ENCODE peak calls at places on chromosomes 12 and 14, in five cellular contexts. G, Q, I, L and F are unnamed samples.

GRCh38 chr14:71538949-71539659 is 393.1 kb upstream of the RGS6 start:
- DNase-seq in L (peak; percentile 50), G (no peak), I (no peak), Q (no peak), F (no peak)

GRCh38 chr12:125431516-125431915 is 366.3 kb downstream of the AACS start:
- DNase-seq in G (no peak), L (no peak), Q (no peak), I (no peak), F (peak; percentile 88)

GRCh38 chr12:69610126-69610525 is 581 bp downstream of the LRRC10 start:
- DNase-seq in G (no peak), L (no peak), I (no peak), Q (no peak), F (no peak)

GRCh38 chr14:104353921-104354701 is 215.7 kb downstream of the KIF26A start:
- DNase-seq in I (peak; percentile 24), Q (no peak), L (peak; percentile 85), G (no peak), F (no peak)

GRCh38 chr12:68565391-68565903 is 45.3 kb upstream of the RAP1B start:
- DNase-seq in I (no peak), L (peak; percentile 30), G (no peak), Q (no peak), F (no peak)

GRCh38 chr12:19155981-19156734 is 26.6 kb downstream of the PLEKHA5 start:
- DNase-seq in G (no peak), I (no peak), Q (no peak), L (no peak), F (no peak)

GRCh38 chr12:72272731-72273498 is 745 bp downstream of the TRHDE start:
- DNase-seq in I (no peak), G (peak; percentile 67), Q (no peak), L (no peak), F (no peak)

GRCh38 chr12:20798561-20798960 is 11.9 kb upstream of the SLCO1B3 start:
- DNase-seq in I (no peak), G (no peak), L (peak; percentile 2), Q (peak; percentile 64), F (no peak)

GRCh38 chr14:77459072-77459723 is 1.3 kb downstream of the AHSA1 start:
- DNase-seq in L (peak; percentile 71), I (peak; percentile 66), G (peak; percentile 82), Q (peak; percentile 90), F (no peak)

GRCh38 chr12:55797068-55797467 is 20.5 kb downstream of the SARNP start:
- DNase-seq in Q (peak; percentile 49), I (no peak), L (peak; percentile 45), G (no peak), F (no peak)

GRCh38 chr12:57479376-57480115 is at the start of gene ARHGAP9:
- DNase-seq in I (no peak), L (peak; percentile 28), Q (no peak), G (no peak), F (no peak)

GRCh38 chr14:103923863-103924262 is 4.4 kb upstream of the TDRD9 start:
- DNase-seq in Q (no peak), G (no peak), I (no peak), L (peak; percentile 83), F (no peak)

GRCh38 chr12:131843527-131843926 is 15.3 kb downstream of the MMP17 start:
- DNase-seq in G (no peak), Q (no peak), L (no peak), I (no peak), F (no peak)

GRCh38 chr12:130465046-130465445 is 127.4 kb downstream of the PIWIL1 start:
- DNase-seq in G (no peak), I (no peak), L (no peak), Q (no peak), F (no peak)

GRCh38 chr12:65275627-65276026 is 2.9 kb upstream of the MSRB3 start:
- DNase-seq in I (no peak), G (no peak), L (no peak), Q (no peak), F (no peak)

GRCh38 chr14:88424573-88424972 is 39.1 kb downstream of the SPATA7 start:
- DNase-seq in L (no peak), Q (no peak), G (no peak), I (no peak), F (no peak)

GRCh38 chr12:11540615-11541014 is 108.9 kb upstream of the ETV6 start:
- DNase-seq in Q (no peak), G (no peak), L (no peak), I (no peak), F (no peak)

GRCh38 chr12:108214486-108214885 is 85.4 kb downstream of the WSCD2 start:
- DNase-seq in G (peak; percentile 83), L (no peak), I (no peak), Q (peak; percentile 43), F (no peak)

GRCh38 chr12:103269962-103270361 is 225.8 kb downstream of the C12orf42 start:
- DNase-seq in G (no peak), Q (no peak), I (no peak), L (no peak), F (no peak)

GRCh38 chr12:100123316-100124095 is 19.2 kb downstream of the BLTP3B start:
- DNase-seq in G (no peak), I (no peak), L (no peak), Q (no peak), F (no peak)

GRCh38 chr14:55752580-55753365 is 172.8 kb downstream of the KTN1 start:
- DNase-seq in I (peak; percentile 87), G (no peak), Q (peak; percentile 32), L (peak; percentile 47), F (no peak)

GRCh38 chr12:67981236-67982164 is 7.7 kb upstream of the IFNG-AS1 start:
- DNase-seq in L (no peak), Q (no peak), I (no peak), G (no peak), F (no peak)

GRCh38 chr14:105845725-105846309 is 319.4 kb downstream of the TMEM121 start:
- DNase-seq in G (no peak), I (no peak), Q (no peak), L (no peak), F (no peak)

GRCh38 chr14:84544486-84544885 is 985.5 kb upstream of the FLRT2 start:
- DNase-seq in G (no peak), Q (no peak), L (no peak), I (no peak), F (no peak)